ENCODE peak calls at places on chromosomes 5 and 9, in seven cellular contexts. One of them, this sample, is unnamed. For H3K4me1, the result is how much of the 10 kb centered on the place peaks cover.

GRCh38 chr5:176562189-176562588 is 13.0 kb downstream of the CDHR2 start:
- DNase-seq in H1: no peak
- DNase-seq in gastrocnemius medialis: no peak
- DNase-seq in transverse colon: no peak
- DNase-seq in PC-3: no peak
- DNase-seq in PC-9: no peak
- DNase-seq in IMR-90: no peak
- DNase-seq in this sample: no peak

GRCh38 chr9:107049046-107049824 is 186.3 kb downstream of the ZNF462 start:
- DNase-seq in H1: peak
- DNase-seq in gastrocnemius medialis: no peak
- DNase-seq in transverse colon: no peak
- DNase-seq in PC-3: no peak
- DNase-seq in PC-9: no peak
- DNase-seq in IMR-90: no peak
- DNase-seq in this sample: no peak

GRCh38 chr9:131095666-131096489 is 453 bp upstream of the AIF1L start:
- DNase-seq in H1: peak
- DNase-seq in gastrocnemius medialis: no peak
- DNase-seq in transverse colon: no peak
- DNase-seq in PC-3: peak
- DNase-seq in PC-9: no peak
- DNase-seq in IMR-90: no peak
- DNase-seq in this sample: peak

GRCh38 chr5:141051526-141051876 is 327 bp downstream of the PCDHB1 start:
- DNase-seq in H1: peak
- DNase-seq in gastrocnemius medialis: no peak
- DNase-seq in transverse colon: no peak
- DNase-seq in PC-3: peak
- DNase-seq in PC-9: no peak
- DNase-seq in IMR-90: no peak
- DNase-seq in this sample: no peak

GRCh38 chr9:37414503-37414943 is 8.0 kb upstream of the GRHPR start:
- DNase-seq in H1: no peak
- DNase-seq in gastrocnemius medialis: no peak
- DNase-seq in transverse colon: no peak
- DNase-seq in PC-3: no peak
- DNase-seq in PC-9: no peak
- DNase-seq in IMR-90: no peak
- DNase-seq in this sample: no peak

GRCh38 chr9:31394040-31394473 is 990.4 kb upstream of the ACO1 start:
- DNase-seq in H1: no peak
- DNase-seq in gastrocnemius medialis: no peak
- DNase-seq in transverse colon: no peak
- DNase-seq in PC-3: no peak
- DNase-seq in PC-9: no peak
- DNase-seq in IMR-90: no peak
- DNase-seq in this sample: no peak

GRCh38 chr9:111743275-111743674 is 51.5 kb downstream of the SHOC1 start:
- DNase-seq in H1: no peak
- DNase-seq in gastrocnemius medialis: no peak
- DNase-seq in transverse colon: no peak
- DNase-seq in PC-3: peak
- DNase-seq in PC-9: peak
- DNase-seq in IMR-90: peak
- DNase-seq in this sample: no peak

GRCh38 chr5:95281211-95281610 is 3.7 kb downstream of the MCTP1 start:
- DNase-seq in H1: no peak
- DNase-seq in gastrocnemius medialis: no peak
- DNase-seq in transverse colon: no peak
- DNase-seq in PC-3: peak
- DNase-seq in PC-9: no peak
- DNase-seq in IMR-90: peak
- DNase-seq in this sample: peak

GRCh38 chr5:113345261-113345940 is 89.4 kb downstream of the TSSK1B start:
- DNase-seq in H1: no peak
- DNase-seq in gastrocnemius medialis: no peak
- DNase-seq in transverse colon: no peak
- DNase-seq in PC-3: peak
- DNase-seq in PC-9: no peak
- DNase-seq in IMR-90: peak
- DNase-seq in this sample: no peak

GRCh38 chr9:110432253-110432652 is 94.6 kb upstream of the TXNDC8 start:
- DNase-seq in H1: no peak
- DNase-seq in gastrocnemius medialis: no peak
- DNase-seq in transverse colon: no peak
- DNase-seq in PC-3: no peak
- DNase-seq in PC-9: no peak
- DNase-seq in IMR-90: peak
- DNase-seq in this sample: no peak

GRCh38 chr9:116695441-116695840 is 8.3 kb downstream of the TRIM32 start:
- DNase-seq in H1: no peak
- DNase-seq in gastrocnemius medialis: no peak
- DNase-seq in transverse colon: no peak
- DNase-seq in PC-3: no peak
- DNase-seq in PC-9: no peak
- DNase-seq in IMR-90: no peak
- DNase-seq in this sample: no peak

GRCh38 chr9:73683862-73684591 is 532.4 kb downstream of the ANXA1 start:
- DNase-seq in H1: no peak
- DNase-seq in gastrocnemius medialis: no peak
- DNase-seq in transverse colon: no peak
- DNase-seq in PC-3: peak
- DNase-seq in PC-9: peak
- DNase-seq in IMR-90: no peak
- DNase-seq in this sample: no peak

GRCh38 chr9:14515564-14516198 is 177.6 kb downstream of the ZDHHC21 start:
- DNase-seq in H1: peak
- DNase-seq in gastrocnemius medialis: peak
- DNase-seq in transverse colon: no peak
- DNase-seq in PC-3: no peak
- DNase-seq in PC-9: no peak
- DNase-seq in IMR-90: no peak
- DNase-seq in this sample: no peak

GRCh38 chr5:109743770-109744212 is 54.1 kb downstream of the MAN2A1 start:
- DNase-seq in H1: no peak
- DNase-seq in gastrocnemius medialis: no peak
- DNase-seq in transverse colon: no peak
- DNase-seq in PC-3: peak
- DNase-seq in PC-9: peak
- DNase-seq in IMR-90: peak
- DNase-seq in this sample: no peak

GRCh38 chr5:134133213-134133994 is 18.9 kb downstream of the TCF7 start:
- DNase-seq in H1: no peak
- DNase-seq in gastrocnemius medialis: peak
- DNase-seq in transverse colon: peak
- DNase-seq in PC-3: no peak
- DNase-seq in PC-9: no peak
- DNase-seq in IMR-90: no peak
- DNase-seq in this sample: peak

GRCh38 chr9:16247188-16247875 is 623.1 kb downstream of the BNC2 start:
- DNase-seq in H1: no peak
- DNase-seq in gastrocnemius medialis: peak
- DNase-seq in transverse colon: no peak
- DNase-seq in PC-3: peak
- DNase-seq in PC-9: peak
- DNase-seq in IMR-90: peak
- DNase-seq in this sample: no peak

GRCh38 chr9:106758911-106759310 is 104.1 kb upstream of the ZNF462 start:
- DNase-seq in H1: no peak
- DNase-seq in gastrocnemius medialis: no peak
- DNase-seq in transverse colon: no peak
- DNase-seq in PC-3: peak
- DNase-seq in PC-9: no peak
- DNase-seq in IMR-90: no peak
- DNase-seq in this sample: no peak

GRCh38 chr9:86322973-86323644 is 31.1 kb downstream of the TUT7 start:
- DNase-seq in H1: no peak
- DNase-seq in gastrocnemius medialis: no peak
- DNase-seq in transverse colon: no peak
- DNase-seq in PC-3: peak
- DNase-seq in PC-9: no peak
- DNase-seq in IMR-90: peak
- DNase-seq in this sample: no peak

GRCh38 chr9:75798484-75798883 is 92.0 kb upstream of the PCSK5 start:
- DNase-seq in H1: no peak
- DNase-seq in gastrocnemius medialis: no peak
- DNase-seq in transverse colon: no peak
- DNase-seq in PC-3: no peak
- DNase-seq in PC-9: no peak
- DNase-seq in IMR-90: no peak
- DNase-seq in this sample: no peak

GRCh38 chr5:1824109-1824821 is 23.1 kb downstream of the NDUFS6 start:
- DNase-seq in H1: peak
- DNase-seq in gastrocnemius medialis: no peak
- DNase-seq in transverse colon: no peak
- DNase-seq in PC-3: no peak
- DNase-seq in PC-9: no peak
- DNase-seq in IMR-90: no peak
- DNase-seq in this sample: no peak
- TF ChIP-seq CTCF in H1: peak
- TF ChIP-seq CTCF in gastrocnemius medialis: no peak
- TF ChIP-seq CTCF in transverse colon: no peak
- TF ChIP-seq CTCF in PC-3: peak
- TF ChIP-seq CTCF in PC-9: no peak
- TF ChIP-seq CTCF in IMR-90: no peak
- TF ChIP-seq CTCF in this sample: peak

GRCh38 chr5:96855041-96855872 is 21.0 kb upstream of the ERAP2 start:
- DNase-seq in H1: no peak
- DNase-seq in gastrocnemius medialis: peak
- DNase-seq in transverse colon: peak
- DNase-seq in PC-3: peak
- DNase-seq in PC-9: peak
- DNase-seq in IMR-90: peak
- DNase-seq in this sample: no peak
- H3K4me3 ChIP-seq in H1: no peak
- H3K4me3 ChIP-seq in gastrocnemius medialis: no peak
- H3K4me3 ChIP-seq in transverse colon: no peak
- H3K4me3 ChIP-seq in PC-3: peak
- H3K4me3 ChIP-seq in PC-9: no peak
- H3K4me3 ChIP-seq in IMR-90: no peak
- H3K4me3 ChIP-seq in this sample: no peak

GRCh38 chr5:36879274-36880033 is 2.9 kb downstream of the NIPBL start:
- DNase-seq in H1: no peak
- DNase-seq in gastrocnemius medialis: no peak
- DNase-seq in transverse colon: no peak
- DNase-seq in PC-3: no peak
- DNase-seq in PC-9: no peak
- DNase-seq in IMR-90: no peak
- DNase-seq in this sample: no peak

GRCh38 chr5:36881807-36882206 is 5.2 kb downstream of the NIPBL start:
- DNase-seq in H1: no peak
- DNase-seq in gastrocnemius medialis: no peak
- DNase-seq in transverse colon: no peak
- DNase-seq in PC-3: peak
- DNase-seq in PC-9: no peak
- DNase-seq in IMR-90: no peak
- DNase-seq in this sample: no peak

GRCh38 chr5:36881304-36881703 is 4.7 kb downstream of the NIPBL start:
- DNase-seq in H1: no peak
- DNase-seq in gastrocnemius medialis: no peak
- DNase-seq in transverse colon: no peak
- DNase-seq in PC-3: no peak
- DNase-seq in PC-9: no peak
- DNase-seq in IMR-90: no peak
- DNase-seq in this sample: no peak

GRCh38 chr5:36882250-36882649 is 5.7 kb downstream of the NIPBL start:
- DNase-seq in H1: no peak
- DNase-seq in gastrocnemius medialis: no peak
- DNase-seq in transverse colon: no peak
- DNase-seq in PC-3: no peak
- DNase-seq in PC-9: no peak
- DNase-seq in IMR-90: no peak
- DNase-seq in this sample: no peak

GRCh38 chr5:36880761-36881160 is 4.2 kb downstream of the NIPBL start:
- DNase-seq in H1: no peak
- DNase-seq in gastrocnemius medialis: no peak
- DNase-seq in transverse colon: no peak
- DNase-seq in PC-3: no peak
- DNase-seq in PC-9: no peak
- DNase-seq in IMR-90: no peak
- DNase-seq in this sample: no peak
- H3K4me1 ChIP-seq in H1: under half
- H3K4me1 ChIP-seq in gastrocnemius medialis: half or more
- H3K4me1 ChIP-seq in transverse colon: half or more
- H3K4me1 ChIP-seq in PC-3: under half
- H3K4me1 ChIP-seq in PC-9: under half
- H3K4me1 ChIP-seq in IMR-90: under half
- H3K4me1 ChIP-seq in this sample: under half

DNA sequence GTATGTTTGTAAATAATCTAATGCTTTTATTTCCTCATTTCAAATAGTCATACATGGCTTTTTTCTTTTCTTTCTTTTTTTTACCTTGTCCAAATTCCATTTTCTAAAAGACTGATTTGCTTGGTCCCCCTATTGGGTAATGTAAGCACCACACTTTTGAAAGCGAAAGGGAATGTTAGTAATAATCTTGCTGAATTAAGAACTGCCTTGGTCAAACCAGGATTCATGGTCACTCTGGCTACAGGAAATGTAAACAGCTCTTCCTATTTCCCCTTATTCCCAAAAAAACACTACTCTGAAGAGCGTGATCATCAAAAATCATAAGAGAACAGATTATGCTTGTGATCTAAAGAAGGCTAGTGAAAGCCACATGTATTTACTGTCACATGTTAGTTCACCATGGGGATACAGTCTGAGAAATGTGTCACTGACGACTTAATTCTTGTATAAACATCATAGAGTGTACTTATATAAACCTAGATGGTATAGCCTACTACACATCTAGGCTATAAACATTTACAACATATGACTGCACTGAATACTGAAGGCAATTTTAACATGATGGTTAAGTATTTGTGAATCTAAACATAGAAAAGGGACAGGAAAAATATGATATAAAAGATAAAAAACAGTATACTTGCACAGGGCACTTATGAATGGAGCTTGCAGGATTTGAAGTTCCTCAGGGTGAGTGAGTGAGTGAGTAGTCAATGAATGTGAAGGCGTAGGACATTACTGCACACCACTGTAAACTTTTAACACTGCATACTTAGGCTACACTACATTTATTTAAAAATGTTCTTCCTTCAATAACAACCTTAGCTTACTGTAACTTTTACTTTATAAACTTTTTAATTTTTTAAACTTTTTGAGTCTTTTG is 75.3 kb downstream of the HMGCR start:
- DNase-seq in H1: no peak
- DNase-seq in gastrocnemius medialis: no peak
- DNase-seq in transverse colon: no peak
- DNase-seq in PC-3: no peak
- DNase-seq in PC-9: no peak
- DNase-seq in IMR-90: peak
- DNase-seq in this sample: peak
- TF ChIP-seq CTCF in H1: peak
- TF ChIP-seq CTCF in gastrocnemius medialis: no peak
- TF ChIP-seq CTCF in transverse colon: no peak
- TF ChIP-seq CTCF in PC-3: no peak
- TF ChIP-seq CTCF in PC-9: no peak
- TF ChIP-seq CTCF in IMR-90: peak
- TF ChIP-seq CTCF in this sample: no peak